ENCODE peak calls at places on chromosomes 2 and 18, in four cellular contexts. K, Y, S and A are unnamed samples.

GRCh38 chr2:200156140-200156858 is 150.2 kb upstream of the SPATS2L start:
- DNase-seq in K (no peak), Y (no peak), S (no peak), A (no peak)

GRCh38 chr2:205053827-205054410 is 508.6 kb downstream of the PARD3B start:
- DNase-seq in K (no peak), Y (no peak), S (no peak), A (no peak)

GRCh38 chr2:60741588-60741987 is 14.5 kb upstream of the PAPOLG start:
- DNase-seq in K (no peak), Y (no peak), S (no peak), A (no peak)

GRCh38 chr18:75170916-75171315 is 38.0 kb downstream of the PTGR3 start:
- DNase-seq in K (no peak), Y (no peak), S (no peak), A (no peak)

GRCh38 chr2:237977380-237977779 is 10.6 kb downstream of the UBE2F start:
- DNase-seq in K (no peak), Y (no peak), S (no peak), A (no peak)

GRCh38 chr2:182715121-182715895 is 749 bp upstream of the DNAJC10 start:
- DNase-seq in K (no peak), Y (no peak), S (no peak), A (no peak)

GRCh38 chr2:12852135-12852534 is 135.4 kb downstream of the TRIB2 start:
- DNase-seq in K (no peak), Y (no peak), S (no peak), A (no peak)

GRCh38 chr2:45833301-45833967 is 182.0 kb downstream of the PRKCE start:
- DNase-seq in K (no peak), Y (no peak), S (no peak), A (no peak)

GRCh38 chr2:53131416-53131815 is 636.2 kb upstream of the CHAC2 start:
- DNase-seq in K (no peak), Y (no peak), S (no peak), A (no peak)

GRCh38 chr2:46657042-46657504 is 177.7 kb downstream of the TMEM247 start:
- DNase-seq in K (no peak), Y (no peak), S (no peak), A (no peak)

GRCh38 chr18:22309191-22309590 is 108.5 kb downstream of the CTAGE1 start:
- DNase-seq in K (no peak), Y (peak; percentile 14), S (no peak), A (no peak)

GRCh38 chr2:187051350-187051749 is 202.4 kb upstream of the ZSWIM2 start:
- DNase-seq in K (no peak), Y (no peak), S (no peak), A (no peak)

GRCh38 chr2:187055463-187055862 is 206.5 kb upstream of the ZSWIM2 start:
- DNase-seq in K (no peak), Y (no peak), S (no peak), A (no peak)

GRCh38 chr2:187057466-187057865 is 208.5 kb upstream of the ZSWIM2 start:
- DNase-seq in K (no peak), Y (no peak), S (no peak), A (no peak)

GRCh38 chr2:187056416-187057333 is 207.7 kb upstream of the ZSWIM2 start:
- DNase-seq in K (no peak), Y (no peak), S (no peak), A (no peak)

DNA sequence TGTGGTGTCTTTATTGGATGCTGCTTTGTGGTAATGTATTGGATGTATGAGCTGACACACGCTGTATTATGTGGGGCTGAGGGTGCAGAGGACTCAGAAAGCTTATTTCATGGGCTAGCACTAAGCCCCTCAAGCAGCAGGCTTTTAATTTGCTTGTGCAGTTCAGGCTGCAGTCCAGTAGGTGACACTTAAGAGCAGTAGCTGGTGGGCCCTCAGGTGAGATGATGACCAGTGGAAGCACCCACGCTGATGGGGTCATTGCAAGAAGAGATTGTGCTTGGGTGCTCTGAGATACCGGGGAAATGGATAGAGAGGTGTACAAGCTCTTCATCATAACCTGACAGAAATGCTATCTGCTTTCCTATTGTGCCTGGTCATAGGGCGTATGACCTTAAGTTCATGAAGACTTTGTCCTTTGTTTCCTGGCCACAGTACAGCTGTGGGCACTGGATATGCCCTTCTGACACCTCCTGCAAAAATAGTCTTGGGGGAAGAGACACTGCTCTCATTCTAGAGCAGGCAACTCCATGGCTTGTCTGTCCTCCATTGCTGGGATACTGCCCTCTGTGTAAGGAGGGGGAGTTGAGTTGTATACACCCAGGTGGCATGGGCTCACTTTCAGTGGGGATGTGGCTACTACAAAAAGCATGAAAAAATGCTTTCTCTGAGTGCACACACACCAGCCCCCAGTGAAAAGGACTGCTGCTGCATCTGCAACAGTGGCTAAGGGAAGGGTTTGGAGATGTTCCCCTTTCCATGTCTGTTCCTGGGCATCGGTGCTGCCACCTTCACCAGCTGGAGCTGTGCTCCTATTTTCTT is 205.7 kb upstream of the ZSWIM2 start:
- DNase-seq in K (no peak), Y (no peak), S (no peak), A (no peak)
- TF ChIP-seq CTCF in K (no peak), Y (peak; percentile 2), S (no peak), A (peak; percentile 28)

GRCh38 chr2:1546901-1547300 is 133.6 kb downstream of the TPO start:
- DNase-seq in K (no peak), Y (no peak), S (no peak), A (no peak)
- TF ChIP-seq CTCF in K (no peak), Y (peak; percentile 28), S (no peak), A (no peak)

DNA sequence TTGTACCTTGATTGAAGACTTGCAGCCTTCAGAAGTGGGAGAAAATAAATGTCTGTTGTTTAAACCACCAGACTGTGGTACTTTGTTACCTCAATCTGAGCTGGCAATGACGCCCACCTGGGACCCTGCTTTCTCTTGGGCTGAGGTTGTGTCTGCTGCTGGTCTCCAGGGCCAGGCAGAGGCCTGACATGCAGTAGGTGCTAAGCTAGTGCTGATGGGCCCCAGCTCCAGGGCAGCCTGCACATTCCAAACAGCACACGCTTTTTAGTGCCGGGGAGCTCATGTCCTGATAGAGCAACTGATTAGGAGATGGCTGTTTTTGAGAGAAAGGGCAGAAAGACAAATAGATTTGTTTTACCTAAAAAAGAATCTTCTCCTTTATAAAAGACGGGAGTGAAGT is 664.0 kb upstream of the HS6ST1 start:
- DNase-seq in K (no peak), Y (no peak), S (no peak), A (no peak)
- TF ChIP-seq CTCF in K (no peak), Y (no peak), S (no peak), A (no peak)

GRCh38 chr18:7059276-7059675 is 58.3 kb downstream of the LAMA1 start:
- DNase-seq in K (no peak), Y (no peak), S (no peak), A (no peak)

GRCh38 chr18:7062236-7062635 is 55.4 kb downstream of the LAMA1 start:
- DNase-seq in K (no peak), Y (no peak), S (no peak), A (no peak)

GRCh38 chr18:7065736-7066135 is 51.9 kb downstream of the LAMA1 start:
- DNase-seq in K (no peak), Y (no peak), S (no peak), A (no peak)

GRCh38 chr18:7064346-7064745 is 53.3 kb downstream of the LAMA1 start:
- DNase-seq in K (no peak), Y (no peak), S (no peak), A (no peak)

GRCh38 chr18:7062844-7063243 is 54.8 kb downstream of the LAMA1 start:
- DNase-seq in K (no peak), Y (no peak), S (no peak), A (no peak)
- TF ChIP-seq CTCF in K (no peak), Y (no peak), S (no peak), A (no peak)